ENCODE peak calls at places on chromosomes 3 and 15, in four cellular contexts. X is HepG2, W is GM12878, G is K562. D is an unnamed sample.

GRCh38 chr3:191356586-191357439 is 26.5 kb upstream of the UTS2B start:
- DNase-seq in W (no peak), G (no peak), X (no peak), D (no peak)

GRCh38 chr15:77518458-77518857 is 97.8 kb downstream of the HMG20A start:
- DNase-seq in G (no peak), X (no peak), W (no peak), D (no peak)

GRCh38 chr3:32155117-32155516 is 48.7 kb downstream of the GPD1L start:
- DNase-seq in X (no peak), W (no peak), G (no peak), D (no peak)

GRCh38 chr3:186149319-186149718 is 40.4 kb upstream of the ETV5 start:
- DNase-seq in X (no peak), W (no peak), G (no peak), D (no peak)

GRCh38 chr15:92869977-92870644 is 30.0 kb upstream of the CHD2 start:
- DNase-seq in G (no peak), W (no peak), X (no peak), D (no peak)

GRCh38 chr15:25133804-25134203 is 179.0 kb downstream of the SNRPN start:
- DNase-seq in X (no peak), G (no peak), W (no peak), D (no peak)

GRCh38 chr15:73051402-73051810 is 857 bp upstream of the NEO1 start:
- DNase-seq in X (no peak), G (peak), W (no peak), D (no peak)

GRCh38 chr3:136149569-136150136 is 46.5 kb downstream of the MSL2 start:
- DNase-seq in W (no peak), X (no peak), G (no peak), D (no peak)

GRCh38 chr3:123552095-123552714 is 32.6 kb downstream of the HACD2 start:
- DNase-seq in W (no peak), G (peak), X (peak), D (no peak)

GRCh38 chr3:85678713-85679112 is 719.9 kb downstream of the CADM2 start:
- DNase-seq in W (no peak), X (no peak), G (no peak), D (no peak)

GRCh38 chr3:177589921-177590336 is 392.6 kb upstream of the TBL1XR1 start:
- DNase-seq in W (no peak), G (no peak), X (peak), D (no peak)

GRCh38 chr15:40367038-40367672 is 9.1 kb downstream of the DISP2 start:
- DNase-seq in X (no peak), G (no peak), W (no peak), D (no peak)

GRCh38 chr3:157693762-157694161 is 190.5 kb upstream of the VEPH1 start:
- DNase-seq in W (no peak), G (no peak), X (no peak), D (no peak)

GRCh38 chr3:171977860-171978259 is 61.5 kb upstream of the FNDC3B start:
- DNase-seq in W (no peak), X (no peak), G (no peak), D (no peak)

GRCh38 chr15:38217181-38217580 is 35.5 kb upstream of the SPRED1 start:
- DNase-seq in X (no peak), W (no peak), G (no peak), D (no peak)

GRCh38 chr3:111735271-111735758 is 123.8 kb upstream of the PHLDB2 start:
- DNase-seq in G (no peak), W (no peak), X (peak), D (no peak)

GRCh38 chr3:146403792-146404191 is 65.6 kb downstream of the PLSCR2 start:
- DNase-seq in W (no peak), G (no peak), X (no peak), D (no peak)

GRCh38 chr15:95718441-95718840 is 612.1 kb upstream of the NR2F2 start:
- DNase-seq in W (no peak), G (no peak), X (no peak), D (no peak)

GRCh38 chr3:175163686-175164085 is 304.6 kb downstream of the NAALADL2 start:
- DNase-seq in X (no peak), G (no peak), W (no peak), D (no peak)

GRCh38 chr3:48468329-48468731 is 21.8 kb downstream of the ATRIP start:
- DNase-seq in G (no peak), W (no peak), X (peak), D (no peak)

GRCh38 chr3:128383316-128384235 is 83.1 kb downstream of the DNAJB8 start:
- DNase-seq in G (peak), W (no peak), X (peak), D (no peak)

GRCh38 chr3:35639251-35640185 is at the start of gene ARPP21:
- DNase-seq in G (no peak), W (no peak), X (no peak), D (peak)

GRCh38 chr15:83843511-83843910 is 189.6 kb downstream of the ADAMTSL3 start:
- DNase-seq in W (no peak), G (no peak), X (no peak), D (no peak)

GRCh38 chr3:159565313-159565712 is 423.3 kb upstream of the IL12A start:
- DNase-seq in X (no peak), G (no peak), W (no peak), D (no peak)

DNA sequence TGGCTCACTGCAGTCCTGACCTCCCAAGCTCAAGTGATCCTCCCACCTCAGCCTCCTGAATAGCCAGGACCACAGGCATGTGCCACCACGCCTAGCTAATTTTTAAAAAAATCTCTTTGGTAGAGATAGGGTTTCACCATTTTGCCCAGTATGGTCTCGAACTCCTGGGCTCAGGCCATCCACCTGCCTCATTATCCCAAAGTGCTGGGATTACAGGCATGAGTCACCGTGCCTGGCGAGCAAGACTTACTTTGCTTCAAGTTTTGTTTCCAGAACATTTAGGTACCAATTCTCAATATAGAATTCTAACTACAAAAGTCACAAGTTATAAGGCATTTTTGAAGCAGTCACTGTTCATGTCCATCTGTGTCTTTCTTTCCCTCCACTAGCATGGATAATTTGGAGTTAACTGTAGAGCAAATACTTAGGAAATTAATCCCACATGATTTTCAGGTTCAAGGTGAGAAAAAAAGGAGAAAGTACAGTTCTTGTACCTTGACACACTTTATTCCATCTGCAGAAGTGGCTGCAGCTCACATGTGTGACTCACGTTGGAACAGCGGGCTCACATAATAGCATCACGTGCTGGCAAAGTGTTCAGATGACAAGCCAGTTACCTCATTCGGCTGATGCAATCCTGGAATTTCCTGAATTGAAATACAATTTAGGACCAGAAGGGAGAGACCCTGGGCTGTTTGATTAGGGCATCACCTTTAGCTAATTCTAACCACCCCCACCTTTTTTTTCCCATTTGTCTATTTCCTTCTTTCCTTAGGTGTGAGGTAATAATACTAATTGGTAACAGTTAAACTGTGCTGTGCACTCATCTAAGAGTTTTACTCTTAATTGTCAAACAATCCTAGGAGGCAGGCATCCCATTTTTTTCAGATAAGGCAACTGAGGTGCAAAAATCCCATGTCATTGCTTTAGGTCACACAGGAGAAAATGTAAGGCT is 46.9 kb upstream of the NEDD4 start:
- DNase-seq in W (no peak), X (peak), G (no peak), D (no peak)
- TF ChIP-seq TAF1 in W (no peak), X (no peak), G (no peak), D (no peak)

DNA sequence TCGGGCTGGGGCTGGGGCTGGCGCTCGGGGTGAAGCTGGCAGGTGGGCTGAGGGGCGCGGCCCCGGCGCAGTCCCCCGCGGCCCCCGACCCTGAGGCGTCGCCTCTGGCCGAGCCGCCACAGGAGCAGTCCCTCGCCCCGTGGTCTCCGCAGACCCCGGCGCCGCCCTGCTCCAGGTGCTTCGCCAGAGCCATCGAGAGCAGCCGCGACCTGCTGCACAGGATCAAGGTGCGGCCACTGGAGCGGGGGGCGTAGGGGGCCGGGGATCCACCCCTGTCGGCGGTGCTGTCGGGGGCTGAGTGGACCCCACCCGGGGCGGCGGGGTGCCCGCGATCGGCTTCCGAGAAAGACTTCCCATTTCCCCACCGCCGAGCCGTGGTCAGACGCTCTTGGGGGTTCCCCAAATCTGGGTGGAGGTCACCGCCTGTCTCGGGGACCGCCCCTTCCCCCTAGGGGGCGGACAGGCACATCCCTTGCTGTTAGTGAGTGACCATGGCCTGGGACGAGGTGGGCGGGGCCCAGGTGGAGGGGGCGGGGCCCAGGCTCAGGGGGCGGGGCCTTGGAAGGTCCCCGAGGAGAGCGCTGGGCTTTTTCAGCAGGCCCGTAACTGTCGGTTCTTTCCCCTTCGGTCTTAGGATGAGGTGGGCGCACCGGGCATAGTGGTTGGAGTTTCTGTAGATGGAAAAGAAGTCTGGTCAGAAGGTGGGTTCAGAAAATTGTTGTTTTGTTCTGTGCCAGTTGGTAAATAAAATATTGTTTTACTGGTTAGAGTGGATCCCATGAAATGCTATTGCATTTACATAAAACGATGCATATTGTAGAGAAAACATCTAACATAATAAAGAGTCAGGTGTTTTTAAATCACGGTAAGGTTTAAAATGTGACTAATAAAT is 587 bp downstream of the LACTB start:
- DNase-seq in X (peak), W (peak), G (peak), D (peak)
- TF ChIP-seq POLR2A in X (peak), W (no peak), G (no peak), D (no peak)

GRCh38 chr3:45212095-45212468 is 14.0 kb downstream of the TMEM158 start:
- DNase-seq in X (no peak), G (no peak), W (no peak), D (no peak)

GRCh38 chr3:45207471-45207870 is 18.6 kb downstream of the TMEM158 start:
- DNase-seq in G (no peak), W (no peak), X (no peak), D (no peak)

GRCh38 chr3:45211466-45212094 is 14.5 kb downstream of the TMEM158 start:
- DNase-seq in X (no peak), W (no peak), G (no peak), D (no peak)

GRCh38 chr3:45208587-45208986 is 17.5 kb downstream of the TMEM158 start:
- DNase-seq in G (no peak), W (no peak), X (no peak), D (no peak)

DNA sequence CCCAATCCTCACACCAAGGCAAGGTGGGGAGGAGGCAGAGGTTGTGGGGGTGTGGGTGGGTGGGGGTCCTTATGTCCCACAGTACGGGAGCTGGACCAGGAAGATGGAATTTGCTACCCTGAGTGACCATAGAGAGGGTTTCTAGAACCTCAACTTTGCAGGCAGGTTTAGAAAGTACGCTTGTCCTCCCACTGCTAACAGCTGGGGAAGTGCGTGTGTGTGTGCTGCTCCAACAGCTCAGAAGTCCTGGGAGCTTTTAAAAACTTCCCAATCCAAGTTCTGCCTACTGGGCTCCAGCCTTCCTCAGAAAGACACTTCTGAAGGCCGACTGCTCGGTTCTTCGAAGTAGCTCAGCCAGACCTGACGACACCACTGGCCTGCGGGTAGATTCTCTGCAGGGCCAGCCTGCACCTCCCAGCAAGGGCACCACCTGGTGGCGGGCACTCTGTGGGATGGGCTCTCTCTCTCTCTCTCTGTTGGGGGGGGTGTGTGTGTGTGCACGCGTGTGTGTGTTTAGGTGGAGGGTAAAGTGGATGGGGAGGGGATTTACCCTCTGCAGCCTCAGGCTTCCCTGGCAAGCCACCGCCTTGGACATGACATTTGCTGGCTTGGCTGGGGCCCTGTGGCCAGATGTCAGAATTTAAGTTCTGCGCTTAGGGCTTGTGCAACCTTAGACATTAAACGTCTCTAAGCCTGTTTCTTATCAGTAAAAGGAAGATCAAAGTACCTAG is 15.6 kb downstream of the TMEM158 start:
- DNase-seq in G (peak), W (no peak), X (peak), D (peak)
- TF ChIP-seq TAF1 in G (no peak), W (no peak), X (no peak), D (no peak)

GRCh38 chr3:37243811-37244748 is 69.7 kb upstream of the LRRFIP2 start:
- DNase-seq in X (peak), G (peak), W (no peak), D (peak)
- TF ChIP-seq POLR2A in X (peak), G (no peak), W (peak), D (no peak)